ENCODE peak calls at places on chromosomes 16 and 17, in five cellular contexts. Y is mesenchymal stem cell, Q is H9, L is neuronal stem cell, A is H1. M is an unnamed sample.

GRCh38 chr17:76498886-76499667 is 2.1 kb downstream of the RHBDF2 start:
- DNase-seq in L (no peak), A (no peak), Q (no peak), Y (no peak), M (no peak)

GRCh38 chr17:4448197-4448980 is 14.6 kb downstream of the SPNS3 start:
- DNase-seq in Y (no peak), L (no peak), Q (no peak), A (no peak), M (no peak)

GRCh38 chr16:87062569-87063442 is 254.4 kb downstream of the C16orf95 start:
- DNase-seq in L (peak; percentile 75), Q (peak; percentile 75), Y (peak; percentile 64), A (peak; percentile 82), M (peak; percentile 67)

GRCh38 chr16:85201566-85201965 is 89.3 kb upstream of the CIBAR2 start:
- DNase-seq in L (no peak), A (no peak), Q (no peak), Y (no peak), M (peak; percentile 46)

GRCh38 chr17:41001795-41002194 is 2.1 kb upstream of the KRTAP3-2 start:
- DNase-seq in Y (no peak), Q (no peak), L (no peak), A (no peak), M (no peak)

GRCh38 chr17:81854974-81855774 is 5.2 kb downstream of the P4HB start:
- DNase-seq in L (no peak), Q (no peak), Y (no peak), A (no peak), M (no peak)

GRCh38 chr16:50611332-50611934 is 63.2 kb downstream of the NKD1 start:
- DNase-seq in Y (peak; percentile 17), Q (no peak), L (no peak), A (no peak), M (peak; percentile 6)

GRCh38 chr17:2871205-2871604 is 75.0 kb downstream of the RAP1GAP2 start:
- DNase-seq in L (no peak), A (peak; percentile 78), Y (no peak), Q (peak; percentile 98), M (no peak)

GRCh38 chr17:41428591-41429326 is 4.4 kb upstream of the KRT37 start:
- DNase-seq in A (no peak), L (no peak), Q (no peak), Y (peak; percentile 53), M (no peak)

GRCh38 chr17:20961551-20961950 is 81.3 kb downstream of the USP22 start:
- DNase-seq in A (no peak), L (no peak), Q (no peak), Y (peak; percentile 37), M (no peak)

GRCh38 chr17:48317732-48318131 is 112.3 kb downstream of the SKAP1 start:
- DNase-seq in L (no peak), A (no peak), Q (no peak), Y (no peak), M (no peak)

GRCh38 chr17:77287432-77288068 is 146.8 kb downstream of the SEC14L1 start:
- DNase-seq in Q (peak; percentile 83), A (no peak), Y (peak; percentile 96), L (no peak), M (peak; percentile 94)

GRCh38 chr17:59783221-59784016 is 76.0 kb downstream of the VMP1 start:
- DNase-seq in L (no peak), Q (no peak), Y (peak; percentile 86), A (no peak), M (peak; percentile 60)

GRCh38 chr17:37239690-37240344 is 136.0 kb upstream of the C17orf78 start:
- DNase-seq in Y (peak; percentile 54), Q (no peak), L (peak; percentile 8), A (no peak), M (peak; percentile 72)

GRCh38 chr16:3576211-3576610 is 992 bp downstream of the NLRC3 start:
- DNase-seq in A (no peak), Q (no peak), Y (no peak), L (no peak), M (no peak)

GRCh38 chr17:9937164-9937835 is 32.2 kb upstream of the RCVRN start:
- DNase-seq in Y (no peak), Q (no peak), A (no peak), L (no peak), M (no peak)

GRCh38 chr17:1755252-1755992 is 6.4 kb upstream of the SERPINF1 start:
- DNase-seq in Y (no peak), A (no peak), Q (no peak), L (no peak), M (no peak)

GRCh38 chr16:851871-852270 is 51.3 kb upstream of the GNG13 start:
- DNase-seq in L (no peak), Q (no peak), A (no peak), Y (no peak), M (no peak)

GRCh38 chr16:15055141-15056053 is 477 bp downstream of the NTAN1 start:
- DNase-seq in Y (peak; percentile 56), L (no peak), Q (no peak), A (peak; percentile 85), M (peak; percentile 23)

DNA sequence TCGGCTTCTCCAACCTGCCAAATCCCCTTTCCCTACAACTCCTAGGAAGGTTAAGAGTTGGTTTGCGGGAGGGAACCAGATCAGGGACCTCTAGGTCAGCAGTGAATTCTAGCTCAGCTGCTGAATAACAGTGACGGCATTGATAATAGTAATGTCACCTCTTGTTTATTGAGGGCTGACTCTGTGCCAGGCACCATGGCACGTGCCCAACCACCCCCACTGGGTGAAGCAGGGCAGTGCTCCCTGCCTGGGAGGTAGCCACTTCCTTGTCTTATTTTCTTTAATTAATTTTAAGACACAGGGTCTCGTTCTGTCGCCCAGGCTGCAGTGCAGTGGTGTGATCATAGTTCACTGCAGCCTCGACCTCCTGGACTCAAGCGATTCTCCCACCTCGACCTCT is 5.5 kb upstream of the PPL start:
- DNase-seq in A (no peak), Y (no peak), Q (no peak), L (no peak), M (no peak)
- H4K91ac ChIP-seq in A (peak overlapping the region; percentile 56), Y (no peak overlapping the region), Q (no peak overlapping the region), L (no peak overlapping the region), M (peak overlapping the region; percentile 95)

GRCh38 chr16:81366316-81366932 is 51.7 kb downstream of the GAN start:
- DNase-seq in Q (no peak), L (peak; percentile 21), Y (peak; percentile 52), A (no peak), M (peak; percentile 59)
- H2BK5ac ChIP-seq in Q (no peak overlapping the region), L (no peak overlapping the region), Y (no peak overlapping the region), A (no peak overlapping the region), M (no peak overlapping the region)

DNA sequence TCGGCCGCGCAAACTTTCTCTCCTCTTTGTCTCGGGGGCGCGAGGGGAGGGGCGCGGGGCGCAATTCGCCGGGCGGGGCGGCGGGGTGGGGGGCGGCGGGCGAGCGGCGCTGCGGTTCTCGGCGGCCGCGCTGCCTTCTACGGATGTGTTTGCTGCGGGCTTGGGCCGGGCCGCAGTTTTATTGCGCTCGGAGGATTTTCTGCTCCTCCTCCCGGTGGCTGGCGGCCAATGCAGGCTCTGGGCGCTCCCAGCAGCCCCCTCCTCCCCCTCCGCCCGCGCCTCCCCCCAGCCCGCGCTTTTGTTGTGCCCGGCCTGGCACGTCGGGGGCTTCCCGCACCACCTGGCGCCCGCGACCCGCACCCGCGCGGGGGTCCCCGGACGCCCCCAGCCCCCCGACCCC is at the start of gene TIMP2:
- DNase-seq in A (peak; percentile 87), L (peak; percentile 81), Q (peak; percentile 92), Y (peak; percentile 86), M (peak; percentile 83)
- H4K91ac ChIP-seq in A (peak within 1 kb of the TSS; percentile 93), L (peak within 1 kb of the TSS; percentile 88), Q (no peak within 1 kb of the TSS), Y (peak within 1 kb of the TSS; percentile 91), M (peak within 1 kb of the TSS; percentile 89)

GRCh38 chr16:71919033-71919432 is 23.7 kb downstream of the IST1 start:
- DNase-seq in Y (no peak), L (no peak), A (no peak), Q (no peak), M (no peak)
- H2BK5ac ChIP-seq in Y (no peak overlapping the region), L (no peak overlapping the region), A (no peak overlapping the region), Q (no peak overlapping the region), M (no peak overlapping the region)